ENCODE peak calls at places on chromosomes 13 and 19, in five cellular contexts. C is endothelial cell, Y is GM23338, K is Calu3, Q is cardiac muscle cell. W is an unnamed sample.

GRCh38 chr13:52411629-52412028 is 5.7 kb upstream of the THSD1 start:
- DNase-seq in Q (no peak), K (peak; percentile 24), Y (no peak), C (no peak), W (no peak)

GRCh38 chr19:6970021-6970420 is 51.2 kb downstream of the MBD3L2B start:
- DNase-seq in C (no peak), Q (no peak), Y (no peak), K (no peak), W (no peak)

GRCh38 chr13:113845723-113846638 is 17.9 kb downstream of the GAS6 start:
- DNase-seq in Y (no peak), C (no peak), Q (no peak), K (no peak), W (no peak)

GRCh38 chr19:40867701-40868100 is 14.3 kb downstream of the CYP2A7 start:
- DNase-seq in Q (no peak), C (no peak), K (no peak), Y (no peak), W (no peak)

GRCh38 chr13:102693250-102693649 is 1.6 kb downstream of the METTL21C start:
- DNase-seq in Q (no peak), K (no peak), C (no peak), Y (no peak), W (no peak)

GRCh38 chr19:10219678-10220077 is 11.5 kb downstream of the S1PR2 start:
- DNase-seq in Y (peak; percentile 87), C (no peak), Q (peak; percentile 53), K (peak; percentile 41), W (no peak)

GRCh38 chr13:113848020-113848419 is 15.9 kb downstream of the GAS6 start:
- DNase-seq in C (no peak), Q (no peak), Y (no peak), K (no peak), W (peak; percentile 15)

GRCh38 chr13:33678906-33679657 is 138.9 kb upstream of the RFC3 start:
- DNase-seq in Q (peak; percentile 94), C (no peak), Y (peak; percentile 1), K (peak; percentile 65), W (peak; percentile 31)

GRCh38 chr13:49052801-49053200 is 77.1 kb downstream of the FNDC3A start:
- DNase-seq in K (no peak), Q (no peak), Y (no peak), C (no peak), W (no peak)

GRCh38 chr13:35198821-35199220 is 256.8 kb downstream of the NBEA start:
- DNase-seq in K (no peak), Y (no peak), Q (no peak), C (no peak), W (no peak)

GRCh38 chr19:15374796-15375440 is 4.7 kb downstream of the AKAP8 start:
- DNase-seq in Q (no peak), K (no peak), C (no peak), Y (no peak), W (no peak)

GRCh38 chr13:48630291-48630690 is 23.4 kb upstream of the CYSLTR2 start:
- DNase-seq in C (no peak), K (no peak), Q (no peak), Y (no peak), W (no peak)

GRCh38 chr13:111917086-111917485 is 149.9 kb upstream of the SOX1 start:
- DNase-seq in C (no peak), Y (no peak), K (no peak), Q (no peak), W (no peak)

GRCh38 chr13:85675508-85675907 is 123.7 kb downstream of the SLITRK6 start:
- DNase-seq in Q (no peak), C (no peak), Y (peak; percentile 14), K (no peak), W (no peak)

GRCh38 chr13:34750078-34750703 is 191.9 kb upstream of the NBEA start:
- DNase-seq in Q (peak; percentile 66), K (no peak), C (peak; percentile 17), Y (peak; percentile 68), W (no peak)

GRCh38 chr19:16604615-16605014 is 23.4 kb downstream of the MED26 start:
- DNase-seq in K (no peak), Y (no peak), Q (no peak), C (no peak), W (no peak)
- TF ChIP-seq CTCF in K (no peak), Y (no peak), Q (no peak), C (no peak), W (no peak)

DNA sequence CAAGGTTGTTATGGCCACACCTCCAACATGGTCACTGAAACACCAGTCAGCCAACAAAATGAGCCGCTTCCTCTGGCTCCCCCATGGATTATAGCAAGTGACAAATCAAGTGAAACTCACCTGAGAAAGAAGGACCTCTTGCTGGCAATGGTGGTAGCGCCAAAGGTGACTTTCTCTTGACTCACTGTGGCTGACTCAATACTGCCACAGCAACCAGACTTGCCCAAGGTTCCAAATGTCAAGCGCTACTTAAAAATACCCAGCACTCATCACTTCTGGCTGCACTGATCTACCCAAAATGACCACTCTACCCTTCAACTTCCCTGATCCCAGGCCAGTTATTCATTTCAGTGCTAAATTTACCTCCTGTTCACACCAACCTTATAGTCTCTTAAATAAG is 495.5 kb downstream of the FOXO1 start:
- DNase-seq in Q (no peak), K (no peak), C (no peak), Y (no peak), W (no peak)
- TF ChIP-seq CTCF in Q (no peak), K (no peak), C (no peak), Y (no peak), W (no peak)

DNA sequence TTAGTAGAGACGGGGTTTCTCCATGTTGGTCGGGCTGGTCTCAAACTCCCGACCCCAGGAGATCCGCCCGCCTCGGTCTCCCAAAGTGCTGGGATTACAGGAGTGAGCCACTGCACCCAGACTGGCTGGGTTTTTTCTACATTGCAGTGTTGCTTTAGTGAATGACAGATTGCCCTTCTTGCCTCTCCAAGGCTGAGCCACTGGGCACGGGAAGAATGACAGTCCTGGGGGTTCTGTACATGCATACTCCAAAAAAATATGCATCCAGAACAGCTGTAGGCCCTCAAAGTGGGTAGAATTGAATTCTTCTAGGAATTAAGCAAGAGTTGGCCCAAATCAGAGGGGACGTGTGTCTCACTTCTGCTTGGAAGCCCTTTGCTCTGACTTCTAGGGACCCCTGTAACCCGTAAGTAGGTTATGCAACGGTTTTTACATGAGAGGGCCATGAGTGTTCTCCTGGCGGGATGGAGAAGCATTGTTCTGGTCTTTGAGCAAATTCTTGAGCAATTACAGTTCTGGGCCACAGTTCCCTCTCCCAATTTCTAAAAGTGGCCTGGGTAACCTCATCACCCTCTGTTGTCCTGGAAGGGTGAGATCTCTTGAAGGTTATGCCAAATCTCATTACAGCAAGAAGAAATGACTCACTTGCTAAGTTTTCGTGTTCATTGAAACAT is 3.6 kb downstream of the ACTN4 start:
- DNase-seq in K (no peak), Y (no peak), C (no peak), Q (peak; percentile 89), W (no peak)
- TF ChIP-seq CTCF in K (no peak), Y (no peak), C (no peak), Q (no peak), W (no peak)

DNA sequence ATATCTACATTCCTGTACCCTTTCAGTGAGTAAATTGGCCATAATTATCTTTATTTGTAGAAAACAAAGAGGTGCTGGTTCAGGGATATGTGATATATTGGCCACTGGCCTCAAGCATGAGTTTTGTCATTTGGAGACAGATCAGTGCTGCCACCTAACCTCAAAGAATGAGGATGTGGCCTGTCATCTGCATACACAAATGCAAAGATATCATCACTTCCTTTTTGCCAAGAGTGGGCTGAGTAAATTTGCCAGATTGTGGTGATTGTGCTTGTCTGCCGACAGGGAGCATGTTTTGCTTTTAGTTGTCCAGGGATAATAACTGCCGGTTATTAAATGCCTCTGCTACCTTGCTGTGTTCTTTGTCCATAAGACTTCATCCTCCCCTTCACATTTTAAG is 44.2 kb downstream of the WASF3 start:
- DNase-seq in C (no peak), Q (peak; percentile 40), Y (no peak), K (no peak), W (no peak)
- TF ChIP-seq CTCF in C (no peak), Q (no peak), Y (peak; percentile 41), K (no peak), W (no peak)

W was measured in omental fat pad.